ENCODE peak calls at places on chromosomes 16 and 17, in eight cellular contexts. V, R, K, W, A, D, F and N are unnamed samples.

GRCh38 chr17:77827039-77827438 is 131.5 kb upstream of the TNRC6C start:
- DNase-seq in F (no peak), V (no peak), R (no peak), K (no peak), W (no peak), D (no peak), A (no peak), N (no peak)

GRCh38 chr17:12727076-12727750 is 61.5 kb downstream of the MYOCD start:
- DNase-seq in D (no peak), V (no peak), A (no peak), F (no peak), K (no peak), W (no peak), R (no peak), N (no peak)

GRCh38 chr16:16830401-16830800 is 451.5 kb downstream of the NPIPA7 start:
- DNase-seq in W (no peak), D (no peak), K (no peak), F (no peak), V (no peak), A (no peak), R (no peak), N (no peak)

GRCh38 chr17:15260376-15261062 is 4.6 kb downstream of the PMP22 start:
- DNase-seq in K (peak; percentile 15), R (peak; percentile 44), F (no peak), W (no peak), D (peak; percentile 62), V (peak; percentile 47), A (peak; percentile 8), N (peak; percentile 92)

GRCh38 chr17:4806420-4806769 is 557 bp upstream of the PLD2 start:
- DNase-seq in V (no peak), F (no peak), K (no peak), W (no peak), A (no peak), D (no peak), R (no peak), N (no peak)

GRCh38 chr17:1941241-1942065 is 83.7 kb downstream of the RTN4RL1 start:
- DNase-seq in D (no peak), K (no peak), A (no peak), R (no peak), F (no peak), V (no peak), W (no peak), N (no peak)

GRCh38 chr17:77572851-77573250 is 385.7 kb upstream of the TNRC6C start:
- DNase-seq in F (no peak), V (no peak), A (no peak), W (no peak), K (no peak), D (no peak), R (no peak), N (no peak)

GRCh38 chr17:559699-560378 is 154.8 kb downstream of the VPS53 start:
- DNase-seq in A (no peak), R (no peak), F (no peak), D (no peak), V (no peak), W (no peak), K (no peak), N (peak; percentile 23)

GRCh38 chr17:75576661-75577060 is 10.9 kb upstream of the MYO15B start:
- DNase-seq in F (no peak), A (no peak), D (no peak), K (no peak), W (no peak), R (no peak), V (no peak), N (no peak)

GRCh38 chr17:8880466-8880865 is 13.0 kb upstream of the PIK3R6 start:
- DNase-seq in D (no peak), F (no peak), W (no peak), K (no peak), A (no peak), V (no peak), R (no peak), N (no peak)

GRCh38 chr16:47461598-47462266 is 601 bp downstream of the PHKB start:
- DNase-seq in K (peak; percentile 2), F (no peak), W (no peak), V (no peak), R (peak; percentile 5), D (no peak), A (no peak), N (peak; percentile 36)

GRCh38 chr16:2029350-2029749 is 2.6 kb downstream of the NHERF2 start:
- DNase-seq in V (no peak), F (no peak), K (no peak), A (no peak), R (no peak), W (no peak), D (no peak), N (peak; percentile 30)

GRCh38 chr17:2011421-2012371 is 13.4 kb downstream of the RTN4RL1 start:
- DNase-seq in A (no peak), F (no peak), D (no peak), V (no peak), W (no peak), R (no peak), K (no peak), N (no peak)

GRCh38 chr16:57529324-57530103 is 6.9 kb downstream of the CCDC102A start:
- DNase-seq in D (no peak), R (no peak), F (no peak), A (no peak), W (no peak), V (no peak), K (no peak), N (no peak)

GRCh38 chr17:39640493-39641118 is 3.7 kb downstream of the STARD3 start:
- DNase-seq in K (no peak), V (no peak), A (no peak), W (no peak), R (no peak), D (no peak), F (no peak), N (no peak)

GRCh38 chr16:27441276-27441675 is 39.3 kb downstream of the IL21R start:
- DNase-seq in F (no peak), A (no peak), R (no peak), W (no peak), D (no peak), V (no peak), K (no peak), N (no peak)

GRCh38 chr17:69501591-69502468 is 87.3 kb downstream of the MAP2K6 start:
- DNase-seq in W (no peak), V (no peak), D (peak; percentile 19), R (no peak), K (no peak), F (peak; percentile 25), A (no peak), N (no peak)

GRCh38 chr16:22424161-22424937 is 49.9 kb upstream of the CDR2 start:
- DNase-seq in F (peak; percentile 76), A (no peak), V (no peak), K (no peak), W (no peak), R (no peak), D (no peak), N (no peak)

GRCh38 chr16:50601341-50601740 is 53.1 kb downstream of the NKD1 start:
- DNase-seq in K (no peak), F (no peak), D (no peak), V (no peak), A (no peak), W (no peak), R (no peak), N (no peak)

GRCh38 chr17:11144358-11145233 is 96.4 kb upstream of the SHISA6 start:
- DNase-seq in F (no peak), W (no peak), A (no peak), D (peak; percentile 22), V (no peak), K (no peak), R (peak; percentile 25), N (no peak)

GRCh38 chr16:31505483-31505882 is 2.7 kb downstream of the RUSF1 start:
- DNase-seq in F (no peak), K (no peak), R (no peak), W (no peak), A (no peak), V (no peak), D (no peak), N (no peak)